ENCODE peak calls at places on chromosome 19, in six cellular contexts. One of them, this sample, is unnamed.

GRCh38 chr19:58227964-58228583 is 640 bp upstream of the ZNF544 start:
- DNase-seq in GM12891: no peak
- DNase-seq in GM12892: no peak
- DNase-seq in H1: no peak
- DNase-seq in K562: no peak
- DNase-seq in GM12878: no peak
- DNase-seq in this sample: no peak

GRCh38 chr19:46944918-46945628 is 74.6 kb upstream of the NPAS1 start:
- DNase-seq in GM12878: no peak
- DNase-seq in H1: no peak
- DNase-seq in GM12892: no peak
- DNase-seq in GM12891: no peak
- DNase-seq in K562: peak
- DNase-seq in this sample: no peak

GRCh38 chr19:45863840-45864628 is at the start of gene FOXA3:
- DNase-seq in GM12878: no peak
- DNase-seq in K562: peak
- DNase-seq in H1: peak
- DNase-seq in GM12891: peak
- DNase-seq in GM12892: peak
- DNase-seq in this sample: peak

GRCh38 chr19:10295305-10295846 is 5.6 kb downstream of the ICAM5 start:
- DNase-seq in K562: peak
- DNase-seq in GM12892: peak
- DNase-seq in GM12891: peak
- DNase-seq in GM12878: no peak
- DNase-seq in H1: no peak
- DNase-seq in this sample: no peak

GRCh38 chr19:4034048-4035017 is 26.8 kb downstream of the PIAS4 start:
- DNase-seq in GM12892: no peak
- DNase-seq in GM12878: no peak
- DNase-seq in H1: no peak
- DNase-seq in K562: no peak
- DNase-seq in GM12891: no peak
- DNase-seq in this sample: no peak

GRCh38 chr19:52307275-52307674 is 10.3 kb downstream of the ZNF480 start:
- DNase-seq in GM12891: no peak
- DNase-seq in H1: no peak
- DNase-seq in K562: no peak
- DNase-seq in GM12878: no peak
- DNase-seq in GM12892: no peak
- DNase-seq in this sample: no peak

GRCh38 chr19:31880283-31880682 is 465.1 kb upstream of the ZNF507 start:
- DNase-seq in GM12878: no peak
- DNase-seq in K562: no peak
- DNase-seq in GM12891: no peak
- DNase-seq in GM12892: no peak
- DNase-seq in H1: no peak
- DNase-seq in this sample: no peak

GRCh38 chr19:3670796-3671679 is 29.2 kb downstream of the PIP5K1C start:
- DNase-seq in H1: no peak
- DNase-seq in GM12891: peak
- DNase-seq in GM12892: peak
- DNase-seq in K562: peak
- DNase-seq in GM12878: no peak
- DNase-seq in this sample: no peak

GRCh38 chr19:13964776-13965175 is 12.5 kb downstream of the DCAF15 start:
- DNase-seq in GM12892: no peak
- DNase-seq in K562: no peak
- DNase-seq in H1: no peak
- DNase-seq in GM12878: no peak
- DNase-seq in GM12891: no peak
- DNase-seq in this sample: no peak

GRCh38 chr19:55005684-55006488 is 32.2 kb downstream of the GP6 start:
- DNase-seq in K562: peak
- DNase-seq in GM12891: no peak
- DNase-seq in GM12878: peak
- DNase-seq in H1: no peak
- DNase-seq in GM12892: no peak
- DNase-seq in this sample: peak

GRCh38 chr19:40740747-40741146 is 9.5 kb downstream of the ACTMAP start:
- DNase-seq in GM12892: no peak
- DNase-seq in GM12878: no peak
- DNase-seq in H1: no peak
- DNase-seq in GM12891: no peak
- DNase-seq in K562: no peak
- DNase-seq in this sample: no peak

GRCh38 chr19:8973501-8974091 is 36.6 kb downstream of the MUC16 start:
- DNase-seq in H1: no peak
- DNase-seq in GM12878: no peak
- DNase-seq in GM12892: no peak
- DNase-seq in K562: peak
- DNase-seq in GM12891: no peak
- DNase-seq in this sample: no peak

GRCh38 chr19:29964171-29964570 is 22.1 kb downstream of the URI1 start:
- DNase-seq in H1: no peak
- DNase-seq in GM12878: no peak
- DNase-seq in GM12892: no peak
- DNase-seq in K562: no peak
- DNase-seq in GM12891: no peak
- DNase-seq in this sample: no peak

GRCh38 chr19:46442808-46443450 is 14.2 kb upstream of the PNMA8C start:
- DNase-seq in GM12891: no peak
- DNase-seq in GM12892: no peak
- DNase-seq in K562: no peak
- DNase-seq in H1: no peak
- DNase-seq in GM12878: no peak
- DNase-seq in this sample: no peak

GRCh38 chr19:18646535-18647370 is 9.9 kb downstream of the KLHL26 start:
- DNase-seq in K562: no peak
- DNase-seq in GM12892: no peak
- DNase-seq in GM12878: no peak
- DNase-seq in GM12891: no peak
- DNase-seq in H1: no peak
- DNase-seq in this sample: no peak

GRCh38 chr19:2984196-2984490 is 6.8 kb downstream of the TLE6 start:
- DNase-seq in K562: no peak
- DNase-seq in H1: no peak
- DNase-seq in GM12878: no peak
- DNase-seq in GM12891: no peak
- DNase-seq in GM12892: no peak
- DNase-seq in this sample: no peak

GRCh38 chr19:54457773-54458647 is 5.6 kb downstream of the LENG9 start:
- DNase-seq in H1: no peak
- DNase-seq in K562: peak
- DNase-seq in GM12892: no peak
- DNase-seq in GM12891: no peak
- DNase-seq in GM12878: no peak
- DNase-seq in this sample: no peak

GRCh38 chr19:52190679-52191293 is 934 bp downstream of the PPP2R1A start:
- DNase-seq in GM12892: no peak
- DNase-seq in GM12878: no peak
- DNase-seq in H1: no peak
- DNase-seq in K562: no peak
- DNase-seq in GM12891: no peak
- DNase-seq in this sample: no peak

DNA sequence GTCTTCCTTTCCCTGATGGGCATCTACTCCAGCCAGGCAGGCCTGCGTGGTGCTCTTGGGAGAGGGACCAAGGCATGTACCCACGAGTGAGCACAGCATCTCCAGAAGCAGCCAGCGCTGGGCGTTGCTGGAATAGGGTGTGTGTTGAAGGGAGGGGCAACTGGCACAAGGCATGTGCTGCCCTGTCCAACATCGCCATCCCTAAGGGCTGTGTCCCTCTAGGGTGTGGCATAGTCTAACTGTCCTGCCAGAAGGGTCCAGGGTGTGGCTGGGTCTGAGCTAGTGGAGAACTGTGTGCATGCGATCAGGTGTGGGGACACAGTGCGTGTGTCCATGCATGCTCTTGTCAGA is 2.8 kb downstream of the NOTCH3 start:
- DNase-seq in GM12878: no peak
- DNase-seq in H1: no peak
- DNase-seq in GM12891: no peak
- DNase-seq in GM12892: no peak
- DNase-seq in K562: no peak
- DNase-seq in this sample: no peak
- TF ChIP-seq TAF1 in GM12878: no peak
- TF ChIP-seq TAF1 in H1: no peak
- TF ChIP-seq TAF1 in GM12891: no peak
- TF ChIP-seq TAF1 in GM12892: no peak
- TF ChIP-seq TAF1 in K562: no peak
- TF ChIP-seq TAF1 in this sample: no peak

DNA sequence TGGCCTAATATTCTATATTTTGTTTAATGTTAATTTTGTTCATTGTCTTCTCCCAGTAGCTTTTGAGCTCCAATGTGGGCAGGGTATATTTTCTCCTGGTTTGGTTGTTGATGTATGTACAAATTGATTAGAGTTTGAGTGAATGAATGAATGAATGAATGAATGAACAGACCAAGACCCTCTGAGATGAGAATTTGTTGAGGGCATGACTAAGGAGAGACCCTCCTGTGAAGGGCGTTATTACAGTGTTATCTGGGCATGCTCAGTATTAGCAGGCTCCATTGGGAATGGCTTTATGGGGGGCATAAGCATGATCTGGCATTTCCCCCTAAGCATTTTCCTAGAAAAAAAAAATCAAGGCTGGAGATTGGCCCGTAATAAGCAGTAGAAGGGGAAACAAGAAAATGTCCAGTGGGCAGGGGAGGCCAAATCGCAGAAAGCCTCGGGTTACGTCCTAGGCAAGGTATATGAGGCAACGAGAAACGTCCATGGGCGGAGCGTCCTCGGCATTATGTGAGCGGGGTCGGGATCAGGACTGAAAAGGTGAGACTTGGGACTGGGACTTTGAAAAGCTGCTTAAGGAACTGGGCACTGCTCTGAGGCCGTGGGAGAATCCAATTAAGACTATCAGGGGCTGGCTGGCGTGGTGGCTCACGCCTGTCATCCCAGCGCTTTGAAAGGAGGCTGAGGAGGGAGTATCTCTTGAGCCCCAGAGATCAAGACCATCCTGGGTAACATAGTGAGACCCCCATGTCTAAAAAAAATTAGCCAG is 904 bp upstream of the ARHGAP33 start:
- DNase-seq in GM12892: no peak
- DNase-seq in H1: no peak
- DNase-seq in K562: no peak
- DNase-seq in GM12878: no peak
- DNase-seq in GM12891: no peak
- DNase-seq in this sample: no peak
- TF ChIP-seq TAF1 in GM12892: no peak
- TF ChIP-seq TAF1 in H1: no peak
- TF ChIP-seq TAF1 in K562: no peak
- TF ChIP-seq TAF1 in GM12878: no peak
- TF ChIP-seq TAF1 in GM12891: no peak
- TF ChIP-seq TAF1 in this sample: peak

GRCh38 chr19:7460562-7460966 is 28.3 kb downstream of the PEX11G start:
- DNase-seq in GM12891: no peak
- DNase-seq in K562: no peak
- DNase-seq in H1: no peak
- DNase-seq in GM12892: no peak
- DNase-seq in GM12878: no peak
- DNase-seq in this sample: no peak
- TF ChIP-seq TAF1 in GM12891: no peak
- TF ChIP-seq TAF1 in K562: no peak
- TF ChIP-seq TAF1 in H1: no peak
- TF ChIP-seq TAF1 in GM12892: no peak
- TF ChIP-seq TAF1 in GM12878: no peak
- TF ChIP-seq TAF1 in this sample: no peak

GRCh38 chr19:49059056-49059455 is 1.5 kb upstream of the CGB7 start:
- DNase-seq in H1: no peak
- DNase-seq in GM12891: no peak
- DNase-seq in GM12892: no peak
- DNase-seq in K562: no peak
- DNase-seq in GM12878: no peak
- DNase-seq in this sample: no peak
- TF ChIP-seq TAF1 in H1: no peak
- TF ChIP-seq TAF1 in GM12891: no peak
- TF ChIP-seq TAF1 in GM12892: no peak
- TF ChIP-seq TAF1 in K562: no peak
- TF ChIP-seq TAF1 in GM12878: no peak
- TF ChIP-seq TAF1 in this sample: no peak